ENCODE peak calls at places on chromosomes 4 and X, in five cellular contexts. A, R, M, O and W are unnamed samples. For H3K27me3, the result is how much of the 10 kb centered on the place peaks cover.

GRCh38 chrX:54413753-54414152 is 26.5 kb upstream of the TSR2 start:
- DNase-seq in A (no peak), R (no peak), M (no peak), O (no peak), W (no peak)

GRCh38 chr4:3304831-3305609 is 12.2 kb downstream of the RGS12 start:
- DNase-seq in A (peak), R (no peak), M (peak), O (peak), W (no peak)

GRCh38 chr4:4677825-4678522 is 136.1 kb upstream of the STX18 start:
- DNase-seq in A (no peak), R (no peak), M (peak), O (no peak), W (peak)

GRCh38 chr4:168739851-168740250 is 243.0 kb downstream of the PALLD start:
- DNase-seq in A (no peak), R (no peak), M (no peak), O (no peak), W (no peak)

GRCh38 chr4:5381981-5382441 is 326.3 kb downstream of the EVC2 start:
- DNase-seq in A (no peak), R (peak), M (peak), O (peak), W (no peak)

GRCh38 chr4:38664704-38665401 is 854 bp downstream of the KLF3 start:
- DNase-seq in A (peak), R (no peak), M (peak), O (peak), W (peak)

GRCh38 chr4:41390661-41391060 is 133.9 kb downstream of the UCHL1 start:
- DNase-seq in A (no peak), R (no peak), M (no peak), O (no peak), W (no peak)

GRCh38 chr4:10117424-10118354 is 1.1 kb upstream of the WDR1 start:
- DNase-seq in A (no peak), R (no peak), M (no peak), O (peak), W (no peak)

GRCh38 chr4:72496119-72496518 is 72.9 kb downstream of the ADAMTS3 start:
- DNase-seq in A (no peak), R (no peak), M (peak), O (no peak), W (no peak)

GRCh38 chrX:118495061-118495921 is at the start of gene DOCK11:
- DNase-seq in A (peak), R (peak), M (peak), O (peak), W (peak)

GRCh38 chr4:79996950-79997349 is 76.1 kb downstream of the ANTXR2 start:
- DNase-seq in A (no peak), R (no peak), M (no peak), O (no peak), W (no peak)

DNA sequence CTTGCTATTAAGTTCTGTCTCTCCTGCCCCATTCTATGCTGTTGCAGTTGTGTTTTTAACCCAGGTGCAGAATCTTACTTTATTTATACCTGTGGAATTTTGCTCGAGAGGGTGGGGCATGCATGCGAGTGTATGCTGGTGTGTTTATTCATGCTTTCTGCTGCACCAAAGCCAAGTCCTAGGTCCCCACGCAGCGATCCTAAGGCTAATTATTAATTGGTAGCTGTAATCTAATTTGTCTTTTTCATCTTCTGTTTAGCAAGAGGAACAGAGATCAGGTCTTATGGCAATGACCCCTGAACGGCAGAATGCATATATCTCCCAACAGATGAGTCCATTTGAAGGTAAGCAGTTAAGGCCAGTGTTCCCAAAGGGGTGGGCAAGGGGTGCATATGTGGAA is 58.7 kb upstream of the MTM1 start:
- DNase-seq in A (no peak), R (no peak), M (no peak), O (no peak), W (no peak)
- H3K27me3 ChIP-seq in A (under half), R (under half), M (under half), O (under half), W (under half)

GRCh38 chr4:123362103-123362502 is 34.5 kb upstream of the SPRY1 start:
- DNase-seq in A (no peak), R (no peak), M (no peak), O (no peak), W (no peak)

GRCh38 chr4:123361195-123361861 is 35.3 kb upstream of the SPRY1 start:
- DNase-seq in A (no peak), R (peak), M (peak), O (no peak), W (no peak)

GRCh38 chr4:123356914-123357313 is 39.7 kb upstream of the SPRY1 start:
- DNase-seq in A (no peak), R (no peak), M (no peak), O (no peak), W (no peak)

GRCh38 chr4:123363729-123364128 is 32.9 kb upstream of the SPRY1 start:
- DNase-seq in A (no peak), R (no peak), M (no peak), O (no peak), W (no peak)

GRCh38 chr4:123359449-123360306 is 36.9 kb upstream of the SPRY1 start:
- DNase-seq in A (no peak), R (no peak), M (no peak), O (no peak), W (no peak)
- H3K27me3 ChIP-seq in A (under half), R (under half), M (under half), O (under half), W (under half)

GRCh38 chr4:48787031-48787430 is 7.0 kb upstream of the FRYL start:
- DNase-seq in A (no peak), R (no peak), M (no peak), O (no peak), W (no peak)

GRCh38 chr4:48795108-48795507 is 15.0 kb upstream of the FRYL start:
- DNase-seq in A (no peak), R (no peak), M (no peak), O (no peak), W (no peak)

GRCh38 chr4:48792348-48793006 is 12.4 kb upstream of the FRYL start:
- DNase-seq in A (no peak), R (no peak), M (no peak), O (no peak), W (no peak)

GRCh38 chr4:48791313-48791712 is 11.2 kb upstream of the FRYL start:
- DNase-seq in A (no peak), R (no peak), M (no peak), O (no peak), W (no peak)

DNA sequence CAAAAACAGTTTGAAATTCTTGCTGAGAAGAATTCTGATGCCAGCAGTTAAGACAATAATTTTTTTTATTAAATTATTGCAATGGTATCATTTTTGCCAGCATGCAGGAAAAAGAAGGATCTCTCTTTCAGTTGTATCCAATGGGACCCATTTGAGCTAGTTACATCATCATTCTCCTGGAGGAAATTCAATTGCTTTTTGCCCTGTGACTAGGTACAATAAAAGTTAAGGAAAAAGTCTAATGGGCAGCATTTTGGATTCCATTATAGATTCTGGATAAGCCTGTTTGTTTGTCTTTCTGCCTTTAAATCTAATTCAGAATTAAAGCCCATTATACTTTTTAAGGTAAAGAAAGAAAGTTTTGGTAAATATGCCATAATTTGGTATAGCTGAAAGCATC is 10.5 kb upstream of the FRYL start:
- DNase-seq in A (no peak), R (no peak), M (no peak), O (no peak), W (no peak)
- H3K27me3 ChIP-seq in A (under half), R (under half), M (under half), O (under half), W (under half)

DNA sequence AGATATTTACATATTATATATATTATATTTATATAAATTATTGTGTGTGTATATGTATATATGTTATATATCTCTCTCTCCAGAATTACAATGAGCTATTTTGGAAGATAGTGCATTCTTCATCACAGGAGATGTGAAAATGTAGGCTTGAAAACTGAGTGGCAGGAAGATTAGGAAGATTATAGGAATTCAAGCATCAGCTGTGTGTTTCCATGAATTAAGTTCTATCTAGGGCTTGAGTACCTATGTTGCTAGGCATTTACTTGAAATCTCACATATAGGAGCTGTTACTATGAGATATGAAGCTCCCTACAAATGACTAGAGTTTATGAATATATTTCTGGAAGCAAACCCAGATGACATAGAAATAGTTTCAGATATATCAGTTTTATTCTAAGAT is 328.7 kb downstream of the EPHA5 start:
- DNase-seq in A (no peak), R (no peak), M (no peak), O (no peak), W (no peak)
- H3K27me3 ChIP-seq in A (under half), R (under half), M (under half), O (under half), W (under half)